ENCODE peak calls at places on chromosomes 4 and X, in six cellular contexts. One of them, this sample, is unnamed.

GRCh38 chr4:107997794-107998193 is 8.1 kb downstream of the HADH start:
- DNase-seq in Caki2: no peak
- DNase-seq in fibroblast of mammary gland: no peak
- DNase-seq in dorsolateral prefrontal cortex: no peak
- DNase-seq in T-helper 2 cell: no peak
- DNase-seq in A172: no peak
- DNase-seq in this sample: no peak

GRCh38 chrX:63436865-63437264 is 85.7 kb upstream of the SPIN4 start:
- DNase-seq in A172: no peak
- DNase-seq in T-helper 2 cell: no peak
- DNase-seq in dorsolateral prefrontal cortex: no peak
- DNase-seq in fibroblast of mammary gland: no peak
- DNase-seq in Caki2: no peak
- DNase-seq in this sample: no peak

GRCh38 chr4:102180080-102180479 is 165.2 kb downstream of the SLC39A8 start:
- DNase-seq in A172: no peak
- DNase-seq in dorsolateral prefrontal cortex: no peak
- DNase-seq in Caki2: no peak
- DNase-seq in fibroblast of mammary gland: no peak
- DNase-seq in T-helper 2 cell: no peak
- DNase-seq in this sample: no peak

GRCh38 chrX:47540754-47541538 is 20.1 kb upstream of the ARAF start:
- DNase-seq in dorsolateral prefrontal cortex: peak; percentile 69
- DNase-seq in fibroblast of mammary gland: peak; percentile 91
- DNase-seq in T-helper 2 cell: no peak
- DNase-seq in A172: peak; percentile 91
- DNase-seq in Caki2: peak; percentile 83
- DNase-seq in this sample: peak; percentile 81

GRCh38 chr4:141636771-141637460 is 533 bp downstream of the IL15 start:
- DNase-seq in Caki2: peak; percentile 85
- DNase-seq in T-helper 2 cell: no peak
- DNase-seq in fibroblast of mammary gland: peak; percentile 40
- DNase-seq in dorsolateral prefrontal cortex: peak; percentile 55
- DNase-seq in A172: peak; percentile 50
- DNase-seq in this sample: peak; percentile 40

GRCh38 chrX:150201841-150202240 is 161.3 kb upstream of the MAMLD1 start:
- DNase-seq in Caki2: no peak
- DNase-seq in dorsolateral prefrontal cortex: no peak
- DNase-seq in T-helper 2 cell: no peak
- DNase-seq in A172: peak; percentile 42
- DNase-seq in fibroblast of mammary gland: peak; percentile 56
- DNase-seq in this sample: no peak

GRCh38 chr4:36043241-36043640 is 201.1 kb downstream of the ARAP2 start:
- DNase-seq in fibroblast of mammary gland: no peak
- DNase-seq in dorsolateral prefrontal cortex: no peak
- DNase-seq in A172: no peak
- DNase-seq in T-helper 2 cell: no peak
- DNase-seq in Caki2: no peak
- DNase-seq in this sample: no peak

GRCh38 chrX:130799393-130799792 is 103.6 kb downstream of the ENOX2 start:
- DNase-seq in T-helper 2 cell: no peak
- DNase-seq in Caki2: no peak
- DNase-seq in fibroblast of mammary gland: peak; percentile 55
- DNase-seq in dorsolateral prefrontal cortex: no peak
- DNase-seq in A172: no peak
- DNase-seq in this sample: no peak

GRCh38 chrX:75156537-75156945 is 458 bp upstream of the ABCB7 start:
- DNase-seq in T-helper 2 cell: no peak
- DNase-seq in dorsolateral prefrontal cortex: no peak
- DNase-seq in Caki2: peak; percentile 21
- DNase-seq in A172: peak; percentile 2
- DNase-seq in fibroblast of mammary gland: peak; percentile 58
- DNase-seq in this sample: no peak

GRCh38 chrX:111270339-111270738 is at the start of gene CAPN6:
- DNase-seq in dorsolateral prefrontal cortex: no peak
- DNase-seq in A172: no peak
- DNase-seq in fibroblast of mammary gland: peak; percentile 44
- DNase-seq in T-helper 2 cell: no peak
- DNase-seq in Caki2: no peak
- DNase-seq in this sample: peak; percentile 15

GRCh38 chr4:71130827-71131603 is 137.6 kb downstream of the DCK start:
- DNase-seq in A172: peak; percentile 20
- DNase-seq in T-helper 2 cell: no peak
- DNase-seq in dorsolateral prefrontal cortex: no peak
- DNase-seq in Caki2: no peak
- DNase-seq in fibroblast of mammary gland: peak; percentile 80
- DNase-seq in this sample: peak; percentile 26

GRCh38 chr4:177293208-177294018 is 16.3 kb upstream of the NEIL3 start:
- DNase-seq in dorsolateral prefrontal cortex: no peak
- DNase-seq in A172: no peak
- DNase-seq in T-helper 2 cell: no peak
- DNase-seq in Caki2: no peak
- DNase-seq in fibroblast of mammary gland: no peak
- DNase-seq in this sample: no peak

GRCh38 chrX:37472836-37473235 is 98.6 kb upstream of the LANCL3 start:
- DNase-seq in Caki2: no peak
- DNase-seq in dorsolateral prefrontal cortex: no peak
- DNase-seq in A172: no peak
- DNase-seq in T-helper 2 cell: no peak
- DNase-seq in fibroblast of mammary gland: no peak
- DNase-seq in this sample: no peak

GRCh38 chr4:168480991-168481588 is 798 bp upstream of the DDX60L start:
- DNase-seq in A172: peak; percentile 81
- DNase-seq in dorsolateral prefrontal cortex: no peak
- DNase-seq in T-helper 2 cell: no peak
- DNase-seq in Caki2: peak; percentile 81
- DNase-seq in fibroblast of mammary gland: peak; percentile 84
- DNase-seq in this sample: peak; percentile 26

GRCh38 chr4:22500831-22501714 is 14.8 kb downstream of the ADGRA3 start:
- DNase-seq in A172: peak; percentile 66
- DNase-seq in dorsolateral prefrontal cortex: no peak
- DNase-seq in Caki2: peak; percentile 69
- DNase-seq in T-helper 2 cell: no peak
- DNase-seq in fibroblast of mammary gland: peak; percentile 63
- DNase-seq in this sample: peak; percentile 31

GRCh38 chr4:181677621-181678020 is 565.6 kb upstream of the TENM3 start:
- DNase-seq in fibroblast of mammary gland: no peak
- DNase-seq in Caki2: no peak
- DNase-seq in A172: no peak
- DNase-seq in T-helper 2 cell: no peak
- DNase-seq in dorsolateral prefrontal cortex: no peak
- DNase-seq in this sample: no peak

GRCh38 chr4:26248647-26249046 is 72.2 kb upstream of the RBPJ start:
- DNase-seq in T-helper 2 cell: no peak
- DNase-seq in dorsolateral prefrontal cortex: no peak
- DNase-seq in fibroblast of mammary gland: peak; percentile 79
- DNase-seq in Caki2: no peak
- DNase-seq in A172: no peak
- DNase-seq in this sample: peak; percentile 44

GRCh38 chr4:185803015-185803414 is 9.0 kb downstream of the SORBS2 start:
- DNase-seq in Caki2: no peak
- DNase-seq in T-helper 2 cell: no peak
- DNase-seq in A172: no peak
- DNase-seq in fibroblast of mammary gland: no peak
- DNase-seq in dorsolateral prefrontal cortex: no peak
- DNase-seq in this sample: no peak

GRCh38 chrX:107567370-107567769 is 60.9 kb upstream of the PRPS1 start:
- DNase-seq in dorsolateral prefrontal cortex: no peak
- DNase-seq in fibroblast of mammary gland: no peak
- DNase-seq in A172: no peak
- DNase-seq in T-helper 2 cell: no peak
- DNase-seq in Caki2: no peak
- DNase-seq in this sample: no peak

GRCh38 chr4:119110121-119110520 is 25.5 kb upstream of the MYOZ2 start:
- DNase-seq in dorsolateral prefrontal cortex: no peak
- DNase-seq in Caki2: no peak
- DNase-seq in fibroblast of mammary gland: peak; percentile 69
- DNase-seq in A172: no peak
- DNase-seq in T-helper 2 cell: no peak
- DNase-seq in this sample: no peak

GRCh38 chrX:14676431-14676830 is 147.1 kb downstream of the GLRA2 start:
- DNase-seq in fibroblast of mammary gland: peak; percentile 17
- DNase-seq in T-helper 2 cell: no peak
- DNase-seq in A172: no peak
- DNase-seq in dorsolateral prefrontal cortex: no peak
- DNase-seq in Caki2: no peak
- DNase-seq in this sample: no peak

GRCh38 chrX:153333271-153333670 is 682 bp upstream of the ZNF275 start:
- DNase-seq in T-helper 2 cell: no peak
- DNase-seq in fibroblast of mammary gland: peak; percentile 73
- DNase-seq in dorsolateral prefrontal cortex: no peak
- DNase-seq in Caki2: no peak
- DNase-seq in A172: peak; percentile 3
- DNase-seq in this sample: no peak

GRCh38 chrX:40085086-40085551 is 12.6 kb downstream of the BCOR start:
- DNase-seq in Caki2: no peak
- DNase-seq in fibroblast of mammary gland: peak; percentile 44
- DNase-seq in T-helper 2 cell: no peak
- DNase-seq in dorsolateral prefrontal cortex: no peak
- DNase-seq in A172: no peak
- DNase-seq in this sample: peak; percentile 31

GRCh38 chrX:110244951-110245480 is 72.9 kb downstream of the AMMECR1 start:
- DNase-seq in dorsolateral prefrontal cortex: no peak
- DNase-seq in T-helper 2 cell: no peak
- DNase-seq in Caki2: no peak
- DNase-seq in A172: no peak
- DNase-seq in fibroblast of mammary gland: peak; percentile 43
- DNase-seq in this sample: no peak

GRCh38 chr4:78414116-78414515 is 137.5 kb upstream of the ANXA3 start:
- DNase-seq in fibroblast of mammary gland: peak; percentile 11
- DNase-seq in dorsolateral prefrontal cortex: no peak
- DNase-seq in Caki2: no peak
- DNase-seq in T-helper 2 cell: no peak
- DNase-seq in A172: no peak
- DNase-seq in this sample: no peak

GRCh38 chr4:65670331-65671031 is at the start of gene EPHA5:
- DNase-seq in dorsolateral prefrontal cortex: peak; percentile 81
- DNase-seq in T-helper 2 cell: no peak
- DNase-seq in fibroblast of mammary gland: peak; percentile 56
- DNase-seq in Caki2: peak; percentile 80
- DNase-seq in A172: peak; percentile 24
- DNase-seq in this sample: peak; percentile 44

GRCh38 chrX:48696301-48697181 is at the start of gene SUV39H1:
- DNase-seq in A172: peak; percentile 65
- DNase-seq in fibroblast of mammary gland: peak; percentile 80
- DNase-seq in dorsolateral prefrontal cortex: peak; percentile 91
- DNase-seq in Caki2: peak; percentile 88
- DNase-seq in T-helper 2 cell: peak; percentile 66
- DNase-seq in this sample: peak; percentile 89

GRCh38 chr4:153488006-153488718 is 22.0 kb downstream of the TMEM131L start:
- DNase-seq in A172: no peak
- DNase-seq in dorsolateral prefrontal cortex: peak; percentile 44
- DNase-seq in Caki2: no peak
- DNase-seq in fibroblast of mammary gland: no peak
- DNase-seq in T-helper 2 cell: peak; percentile 50
- DNase-seq in this sample: no peak

GRCh38 chrX:23634181-23634580 is 33.1 kb upstream of the PRDX4 start:
- DNase-seq in A172: no peak
- DNase-seq in dorsolateral prefrontal cortex: no peak
- DNase-seq in T-helper 2 cell: no peak
- DNase-seq in Caki2: no peak
- DNase-seq in fibroblast of mammary gland: peak; percentile 22
- DNase-seq in this sample: no peak

GRCh38 chrX:71181910-71182799 is 37.5 kb downstream of the NLGN3 start:
- DNase-seq in Caki2: peak; percentile 90
- DNase-seq in dorsolateral prefrontal cortex: peak; percentile 84
- DNase-seq in fibroblast of mammary gland: peak; percentile 96
- DNase-seq in T-helper 2 cell: peak; percentile 38
- DNase-seq in A172: peak; percentile 97
- DNase-seq in this sample: peak; percentile 90

GRCh38 chr4:74258949-74259348 is 49.3 kb upstream of the EPGN start:
- DNase-seq in A172: peak; percentile 11
- DNase-seq in fibroblast of mammary gland: no peak
- DNase-seq in Caki2: no peak
- DNase-seq in dorsolateral prefrontal cortex: no peak
- DNase-seq in T-helper 2 cell: no peak
- DNase-seq in this sample: peak; percentile 34

GRCh38 chr4:170990989-170991589 is 822.1 kb upstream of the GALNTL6 start:
- DNase-seq in A172: peak; percentile 53
- DNase-seq in T-helper 2 cell: no peak
- DNase-seq in Caki2: peak; percentile 13
- DNase-seq in fibroblast of mammary gland: peak; percentile 24
- DNase-seq in dorsolateral prefrontal cortex: no peak
- DNase-seq in this sample: peak; percentile 13

GRCh38 chr4:162232349-162232748 is 68.5 kb upstream of the FSTL5 start:
- DNase-seq in fibroblast of mammary gland: no peak
- DNase-seq in T-helper 2 cell: no peak
- DNase-seq in A172: no peak
- DNase-seq in dorsolateral prefrontal cortex: no peak
- DNase-seq in Caki2: no peak
- DNase-seq in this sample: no peak

This sample was measured in mucosa of gallbladder.